ENCODE peak calls at places on chromosomes 1 and 21, in ten cellular contexts. F is nephron progenitor cell, M is endothelial cell, V is HCEC 1CT, H is activated T-cell treated with anti-CD3 and anti-CD28 coated beads for 1 hour, I is AG08396, K is fibroblast of the aortic adventitia, W is fibroblast of lung, P is HS-5, A is NCI-H1092. X is an unnamed sample.

GRCh38 chr1:205480349-205481278 is 23.9 kb upstream of the CDK18 start:
- DNase-seq in F (no peak), M (no peak), V (no peak), H (no peak), I (no peak), K (no peak), W (no peak), P (no peak), A (no peak), X (no peak)

GRCh38 chr1:152876827-152877226 is 1.3 kb upstream of the SMCP start:
- DNase-seq in F (no peak), M (no peak), V (no peak), H (no peak), I (no peak), K (no peak), W (no peak), P (no peak), A (no peak), X (no peak)

GRCh38 chr1:79322511-79323027 is 316.0 kb upstream of the ADGRL4 start:
- DNase-seq in F (no peak), M (no peak), V (peak), H (no peak), I (no peak), K (peak), W (peak), P (no peak), A (no peak), X (no peak)

GRCh38 chr1:185939142-185939541 is 205.0 kb downstream of the HMCN1 start:
- DNase-seq in F (no peak), M (no peak), V (no peak), H (no peak), I (no peak), K (no peak), W (peak), P (no peak), A (no peak), X (no peak)

GRCh38 chr1:151790071-151790939 is at the start of gene TDRKH:
- DNase-seq in F (peak), M (peak), V (peak), H (peak), I (peak), K (peak), W (peak), P (peak), A (peak), X (peak)

GRCh38 chr1:5770981-5771765 is 221.1 kb downstream of the NPHP4 start:
- DNase-seq in F (no peak), M (no peak), V (no peak), H (no peak), I (no peak), K (no peak), W (no peak), P (no peak), A (no peak), X (no peak)

GRCh38 chr1:55813619-55814018 is 598.5 kb upstream of the USP24 start:
- DNase-seq in F (no peak), M (no peak), V (peak), H (no peak), I (peak), K (peak), W (peak), P (no peak), A (no peak), X (peak)

GRCh38 chr1:20587639-20588017 is 1.3 kb upstream of the CDA start:
- DNase-seq in F (no peak), M (no peak), V (peak), H (no peak), I (no peak), K (peak), W (peak), P (no peak), A (no peak), X (no peak)

GRCh38 chr1:84467298-84467697 is 11.8 kb upstream of the RPF1 start:
- DNase-seq in F (no peak), M (no peak), V (no peak), H (no peak), I (no peak), K (no peak), W (no peak), P (no peak), A (no peak), X (no peak)

GRCh38 chr1:165542015-165542631 is 1.7 kb upstream of the LRRC52 start:
- DNase-seq in F (no peak), M (no peak), V (no peak), H (no peak), I (no peak), K (no peak), W (no peak), P (no peak), A (no peak), X (no peak)

GRCh38 chr1:96370752-96371151 is 350.8 kb upstream of the PTBP2 start:
- DNase-seq in F (no peak), M (no peak), V (peak), H (no peak), I (peak), K (peak), W (peak), P (peak), A (no peak), X (no peak)

GRCh38 chr1:160795951-160796383 is at the start of gene LY9:
- DNase-seq in F (no peak), M (no peak), V (no peak), H (peak), I (no peak), K (no peak), W (no peak), P (no peak), A (no peak), X (no peak)

GRCh38 chr1:48048064-48048463 is 50.9 kb upstream of the TRABD2B start:
- DNase-seq in F (no peak), M (no peak), V (no peak), H (no peak), I (no peak), K (peak), W (peak), P (no peak), A (no peak), X (no peak)

GRCh38 chr21:33196956-33197374 is 32.8 kb upstream of the IFNAR2 start:
- DNase-seq in F (peak), M (peak), V (peak), H (peak), I (peak), K (peak), W (peak), P (peak), A (peak), X (peak)

GRCh38 chr1:47507921-47508894 is 70.4 kb downstream of the FOXD2 start:
- DNase-seq in F (peak), M (peak), V (no peak), H (no peak), I (peak), K (no peak), W (no peak), P (no peak), A (no peak), X (peak)

GRCh38 chr1:109880961-109881894 is 29.4 kb upstream of the CSF1 start:
- DNase-seq in F (no peak), M (no peak), V (no peak), H (no peak), I (no peak), K (peak), W (no peak), P (no peak), A (no peak), X (no peak)

GRCh38 chr21:34968414-34969333 is 80.4 kb downstream of the RUNX1 start:
- DNase-seq in F (no peak), M (no peak), V (no peak), H (no peak), I (no peak), K (no peak), W (no peak), P (no peak), A (no peak), X (peak)

GRCh38 chr1:165696625-165697100 is 1.7 kb downstream of the ALDH9A1 start:
- DNase-seq in F (no peak), M (no peak), V (peak), H (no peak), I (peak), K (peak), W (peak), P (peak), A (no peak), X (no peak)

GRCh38 chr1:154998818-154999650 is 3.6 kb upstream of the ZBTB7B start:
- DNase-seq in F (peak), M (peak), V (peak), H (peak), I (peak), K (peak), W (peak), P (no peak), A (no peak), X (peak)

GRCh38 chr1:175338447-175339135 is 146.0 kb upstream of the KIAA0040 start:
- DNase-seq in F (peak), M (peak), V (no peak), H (peak), I (no peak), K (no peak), W (no peak), P (no peak), A (no peak), X (peak)

GRCh38 chr1:154154534-154155181 is at the start of gene NUP210L:
- DNase-seq in F (peak), M (peak), V (no peak), H (no peak), I (peak), K (peak), W (peak), P (no peak), A (no peak), X (no peak)